ENCODE peak calls at places on chromosomes 6 and 20, in six cellular contexts. L, O, S, F, N and C are unnamed samples.

GRCh38 chr6:79077680-79078056 is 386 bp downstream of the PHIP start:
- DNase-seq in L (no peak), O (no peak), S (no peak), F (no peak), N (no peak), C (no peak)

GRCh38 chr6:148457137-148457842 is 114.7 kb downstream of the SASH1 start:
- DNase-seq in L (no peak), O (no peak), S (no peak), F (no peak), N (no peak), C (no peak)

GRCh38 chr6:98530732-98531131 is 303.6 kb upstream of the POU3F2 start:
- DNase-seq in L (no peak), O (no peak), S (no peak), F (no peak), N (no peak), C (no peak)

GRCh38 chr20:61810709-61811565 is 254.7 kb downstream of the TAF4 start:
- DNase-seq in L (no peak), O (no peak), S (no peak), F (no peak), N (no peak), C (no peak)

GRCh38 chr6:12017263-12017662 is 5.2 kb downstream of the HIVEP1 start:
- DNase-seq in L (no peak), O (no peak), S (no peak), F (no peak), N (no peak), C (no peak)

GRCh38 chr6:112781236-112781635 is 434.1 kb downstream of the RFPL4B start:
- DNase-seq in L (peak; percentile 5), O (no peak), S (no peak), F (no peak), N (no peak), C (no peak)

GRCh38 chr6:16069222-16069621 is 59.7 kb upstream of the MYLIP start:
- DNase-seq in L (no peak), O (no peak), S (no peak), F (peak; percentile 47), N (no peak), C (no peak)

GRCh38 chr20:35006009-35006408 is 50.3 kb downstream of the MYH7B start:
- DNase-seq in L (no peak), O (no peak), S (no peak), F (no peak), N (no peak), C (no peak)

GRCh38 chr6:150494236-150494635 is 105.4 kb upstream of the PLEKHG1 start:
- DNase-seq in L (no peak), O (no peak), S (no peak), F (no peak), N (no peak), C (no peak)

GRCh38 chr20:25313608-25314007 is 65.7 kb downstream of the PYGB start:
- DNase-seq in L (no peak), O (no peak), S (no peak), F (no peak), N (no peak), C (no peak)

GRCh38 chr6:100468966-100469859 is 4.5 kb upstream of the SIM1 start:
- DNase-seq in L (no peak), O (no peak), S (no peak), F (peak; percentile 64), N (no peak), C (no peak)

GRCh38 chr6:26537846-26538571 is at the start of gene HMGN4:
- DNase-seq in L (peak; percentile 92), O (peak; percentile 96), S (no peak), F (peak; percentile 87), N (peak; percentile 95), C (peak; percentile 81)

GRCh38 chr20:58870293-58871014 is 17.9 kb downstream of the GNAS start:
- DNase-seq in L (peak; percentile 70), O (no peak), S (no peak), F (peak; percentile 87), N (peak; percentile 61), C (no peak)

GRCh38 chr6:131460603-131460995 is 112.4 kb upstream of the ARG1 start:
- DNase-seq in L (no peak), O (no peak), S (no peak), F (no peak), N (no peak), C (no peak)

GRCh38 chr20:59435496-59435895 is 135.1 kb downstream of the EDN3 start:
- DNase-seq in L (no peak), O (no peak), S (no peak), F (no peak), N (no peak), C (no peak)

GRCh38 chr6:5303711-5304110 is 42.4 kb downstream of the FARS2 start:
- DNase-seq in L (no peak), O (no peak), S (no peak), F (no peak), N (no peak), C (no peak)

GRCh38 chr6:18055098-18055497 is 67.4 kb downstream of the NHLRC1 start:
- DNase-seq in L (no peak), O (peak; percentile 23), S (no peak), F (no peak), N (no peak), C (no peak)

GRCh38 chr6:135267085-135267484 is 86.0 kb downstream of the MYB start:
- DNase-seq in L (peak; percentile 16), O (no peak), S (no peak), F (peak; percentile 35), N (no peak), C (no peak)

GRCh38 chr6:150334790-150335783 is 33.7 kb upstream of the IYD start:
- DNase-seq in L (peak; percentile 52), O (no peak), S (peak; percentile 40), F (no peak), N (peak; percentile 84), C (peak; percentile 80)

GRCh38 chr6:85594197-85594930 is 706 bp upstream of the SNX14 start:
- DNase-seq in L (no peak), O (no peak), S (no peak), F (no peak), N (no peak), C (no peak)

GRCh38 chr20:823326-823902 is 10.1 kb upstream of the FAM110A start:
- DNase-seq in L (no peak), O (no peak), S (no peak), F (no peak), N (no peak), C (no peak)

GRCh38 chr20:35883341-35883777 is 70.9 kb downstream of the SCAND1 start:
- DNase-seq in L (no peak), O (no peak), S (no peak), F (no peak), N (no peak), C (no peak)

GRCh38 chr20:56353356-56353755 is 5.4 kb upstream of the FAM210B start:
- DNase-seq in L (no peak), O (no peak), S (no peak), F (no peak), N (no peak), C (no peak)

GRCh38 chr6:44000164-44000842 is 126.9 kb downstream of the MRPL14 start:
- DNase-seq in L (no peak), O (peak; percentile 84), S (no peak), F (no peak), N (no peak), C (peak; percentile 65)

GRCh38 chr6:46935687-46936086 is 13.9 kb upstream of the ADGRF5 start:
- DNase-seq in L (no peak), O (no peak), S (peak; percentile 11), F (peak; percentile 49), N (no peak), C (no peak)

GRCh38 chr20:19427913-19428800 is 215.7 kb downstream of the SLC24A3 start:
- DNase-seq in L (no peak), O (no peak), S (no peak), F (peak; percentile 23), N (no peak), C (no peak)

GRCh38 chr6:167304912-167305311 is 13.8 kb downstream of the UNC93A start:
- DNase-seq in L (no peak), O (no peak), S (no peak), F (no peak), N (no peak), C (no peak)

GRCh38 chr6:167303660-167304625 is 12.8 kb downstream of the UNC93A start:
- DNase-seq in L (no peak), O (no peak), S (no peak), F (no peak), N (no peak), C (no peak)

GRCh38 chr6:167307342-167307955 is 16.3 kb downstream of the UNC93A start:
- DNase-seq in L (no peak), O (no peak), S (no peak), F (no peak), N (no peak), C (no peak)

GRCh38 chr6:167306401-167306998 is 15.4 kb downstream of the UNC93A start:
- DNase-seq in L (peak; percentile 50), O (no peak), S (no peak), F (no peak), N (no peak), C (peak; percentile 16)

DNA sequence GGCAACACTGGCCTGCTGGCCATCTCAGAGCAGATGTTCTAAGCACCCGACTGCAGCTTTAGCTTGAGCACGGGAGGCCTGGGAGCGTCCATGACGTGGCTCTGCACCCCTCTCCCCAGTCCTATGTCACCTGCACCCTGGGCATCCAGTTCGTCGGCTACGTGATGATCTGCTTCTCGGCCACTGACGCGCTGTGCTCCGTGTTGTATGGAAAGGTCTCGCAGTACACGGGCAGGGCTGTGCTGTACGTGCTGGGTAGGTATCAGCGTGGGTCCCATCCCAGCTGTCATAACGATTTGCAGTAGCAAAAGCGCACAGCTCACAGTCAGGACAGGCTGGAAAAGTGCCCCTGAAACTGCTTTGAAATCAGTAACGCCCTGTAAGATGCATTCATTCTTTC is 14.7 kb downstream of the UNC93A start:
- DNase-seq in L (no peak), O (no peak), S (no peak), F (no peak), N (no peak), C (no peak)
- H3K9me3 ChIP-seq in L (no peaks in the 10 kb centered on the region), O (no peaks in the 10 kb centered on the region), S (peaks cover 3% of the 10 kb centered on the region), F (peaks cover 3% of the 10 kb centered on the region), N (no peaks in the 10 kb centered on the region), C (no peaks in the 10 kb centered on the region)

GRCh38 chr20:49858076-49858565 is 45.5 kb downstream of the SLC9A8 start:
- DNase-seq in L (no peak), O (no peak), S (no peak), F (no peak), N (no peak), C (no peak)
- TF ChIP-seq ZNF274 in L (no peak), O (no peak), S (no peak), F (no peak), N (no peak), C (no peak)

GRCh38 chr6:82487895-82488294 is 124.3 kb downstream of the TPBG start:
- DNase-seq in L (no peak), O (no peak), S (no peak), F (no peak), N (no peak), C (no peak)
- H3K9me3 ChIP-seq in L (peaks cover 13% of the 10 kb centered on the region), O (no peaks in the 10 kb centered on the region), S (peaks cover 71% of the 10 kb centered on the region), F (peaks cover 33% of the 10 kb centered on the region), N (no peaks in the 10 kb centered on the region), C (peaks cover 3% of the 10 kb centered on the region)

DNA sequence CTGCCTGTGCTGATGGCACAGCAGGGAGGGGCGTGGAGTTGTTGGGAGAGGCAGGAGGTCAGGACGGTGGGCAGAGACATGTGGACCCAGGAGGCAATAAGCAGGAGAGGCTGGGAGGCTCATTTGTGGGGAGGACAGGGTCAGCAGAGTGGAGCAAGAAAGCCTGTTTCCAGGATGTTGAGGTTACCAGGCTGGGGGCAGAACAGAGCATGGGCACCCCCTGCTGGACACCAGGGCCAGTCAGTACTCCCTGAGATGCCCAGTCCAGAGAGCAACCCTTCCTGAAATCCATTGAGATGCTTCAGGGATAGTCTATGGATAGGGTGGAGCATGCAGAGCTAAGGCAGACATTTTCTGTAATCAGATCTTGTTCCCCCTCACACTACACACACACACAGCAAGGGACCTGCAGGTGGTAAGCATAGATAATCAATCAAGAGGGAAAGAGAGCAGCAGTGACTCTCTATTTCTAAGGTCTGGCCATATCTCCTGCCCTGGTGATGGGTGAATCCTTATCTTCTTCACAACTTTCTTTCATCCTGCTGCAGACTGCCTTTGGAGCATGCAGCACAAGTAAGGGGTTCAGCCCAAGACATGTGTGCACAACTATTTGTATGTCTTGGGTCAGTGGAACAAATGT is 41.7 kb downstream of the MOCS1 start:
- DNase-seq in L (peak; percentile 50), O (peak; percentile 2), S (no peak), F (peak; percentile 83), N (peak; percentile 56), C (peak; percentile 6)
- TF ChIP-seq ZNF274 in L (no peak), O (no peak), S (no peak), F (no peak), N (no peak), C (no peak)